ENCODE peak calls at places on chromosomes 16 and 17, in nine cellular contexts. X is cardiac muscle cell; Y is neural progenitor cell; N is sigmoid colon; L is ovary; E is CD8-positive, alpha-beta T cell; O is lung; F is BE2C; S is heart right ventricle. P is an unnamed sample. For H3K4me1 and H3K27me3, the result is how much of the 10 kb centered on the place peaks cover.

GRCh38 chr17:45816966-45817365 is 27.7 kb upstream of the SPPL2C start:
- DNase-seq in Y (no peak), N (no peak), O (no peak), X (no peak), F (no peak), E (no peak), L (no peak), S (no peak), P (no peak)

GRCh38 chr17:9767432-9767991 is 23.9 kb downstream of the DHRS7C start:
- DNase-seq in E (no peak), S (no peak), O (no peak), F (no peak), L (no peak), X (no peak), N (no peak), Y (no peak), P (no peak)

GRCh38 chr17:21049457-21049856 is 6.6 kb upstream of the USP22 start:
- DNase-seq in S (no peak), L (no peak), O (no peak), Y (no peak), E (no peak), X (no peak), N (no peak), F (no peak), P (no peak)

GRCh38 chr16:46746821-46747776 is 1.0 kb downstream of the MYLK3 start:
- DNase-seq in O (no peak), Y (no peak), S (peak), N (no peak), X (peak), L (no peak), F (peak), E (no peak), P (peak)

GRCh38 chr16:9906218-9906617 is 276.0 kb downstream of the GRIN2A start:
- DNase-seq in E (no peak), S (no peak), X (no peak), F (no peak), L (no peak), N (no peak), O (no peak), Y (no peak), P (no peak)

GRCh38 chr17:2347805-2348685 is 10.7 kb downstream of the SGSM2 start:
- DNase-seq in X (peak), F (peak), Y (peak), N (peak), E (no peak), L (no peak), S (no peak), O (no peak), P (peak)

GRCh38 chr17:77859035-77859360 is 99.5 kb upstream of the TNRC6C start:
- DNase-seq in X (no peak), S (no peak), N (no peak), L (no peak), E (no peak), O (no peak), F (no peak), Y (no peak), P (no peak)

GRCh38 chr17:43679911-43680310 is 18.2 kb upstream of the MEOX1 start:
- DNase-seq in L (no peak), Y (no peak), X (no peak), O (no peak), E (no peak), S (no peak), N (no peak), F (no peak), P (no peak)

GRCh38 chr16:20676268-20676828 is 21.1 kb downstream of the ACSM1 start:
- DNase-seq in F (no peak), X (no peak), S (no peak), L (peak), N (no peak), E (no peak), O (no peak), Y (no peak), P (no peak)

GRCh38 chr17:16286009-16286946 is 67.0 kb downstream of the CENPV start:
- DNase-seq in F (peak), Y (peak), X (peak), S (peak), N (peak), O (peak), L (peak), E (peak), P (peak)

GRCh38 chr17:9913476-9913875 is 8.4 kb upstream of the RCVRN start:
- DNase-seq in X (no peak), O (no peak), E (no peak), S (no peak), Y (no peak), N (no peak), L (no peak), F (no peak), P (no peak)

GRCh38 chr17:81194225-81194760 is 28.3 kb upstream of the AATK start:
- DNase-seq in O (no peak), E (no peak), L (no peak), F (no peak), N (no peak), X (no peak), S (no peak), Y (no peak), P (no peak)

GRCh38 chr17:82874011-82874835 is 34.4 kb upstream of the ZNF750 start:
- DNase-seq in Y (no peak), N (peak), E (no peak), L (no peak), F (no peak), X (no peak), S (no peak), O (peak), P (no peak)
- H3K4me1 ChIP-seq in Y (under half), N (under half), E (under half), L (under half), F (under half), X (under half), S (half or more), O (under half), P (under half)

GRCh38 chr17:61310611-61311010 is 89.0 kb upstream of the TBX2 start:
- DNase-seq in O (no peak), X (no peak), Y (no peak), E (no peak), L (no peak), S (no peak), N (no peak), F (no peak), P (no peak)
- TF ChIP-seq CTCF in O (no peak), X (no peak), Y (no peak), E (no peak), L (no peak), S (no peak), N (no peak), F (no peak), P (no peak)

DNA sequence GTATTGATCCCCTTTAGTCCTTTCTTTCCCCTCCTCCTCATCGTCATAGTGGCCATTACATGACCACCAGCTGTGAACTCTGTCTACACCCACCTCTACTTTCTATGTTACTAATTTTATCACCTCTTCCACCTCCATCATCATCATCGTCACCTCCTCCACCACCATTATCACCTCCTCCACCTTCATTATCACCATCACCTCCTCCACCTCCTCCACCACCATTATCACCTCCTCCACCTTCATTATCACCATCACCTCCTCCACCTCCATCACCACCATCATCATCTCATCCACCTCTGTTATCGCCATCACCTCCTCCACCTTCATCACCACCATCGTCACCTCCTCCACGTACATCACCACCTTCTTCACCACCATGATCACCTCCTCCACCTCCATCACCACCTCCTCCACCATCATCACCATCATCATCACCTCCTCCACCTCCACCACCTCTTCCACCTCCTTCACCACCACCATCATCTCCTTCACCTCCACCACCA is 25.8 kb downstream of the ADGRG5 start:
- DNase-seq in O (no peak), N (no peak), L (no peak), F (no peak), S (no peak), Y (no peak), E (no peak), X (no peak), P (no peak)
- H3K27me3 ChIP-seq in O (under half), N (under half), L (under half), F (under half), S (under half), Y (under half), E (under half), X (under half), P (under half)

GRCh38 chr16:64784635-64785034 is 337.2 kb downstream of the CDH11 start:
- DNase-seq in X (no peak), N (no peak), O (no peak), F (no peak), Y (no peak), L (no peak), S (no peak), E (no peak), P (no peak)

GRCh38 chr16:64780445-64780844 is 341.4 kb downstream of the CDH11 start:
- DNase-seq in S (no peak), E (no peak), N (no peak), L (no peak), X (no peak), Y (no peak), O (no peak), F (no peak), P (no peak)

GRCh38 chr16:64782484-64782883 is 339.4 kb downstream of the CDH11 start:
- DNase-seq in E (no peak), F (no peak), N (no peak), O (no peak), X (no peak), S (no peak), Y (no peak), L (no peak), P (no peak)
- H3K4me1 ChIP-seq in E (under half), F (under half), N (under half), O (under half), X (under half), S (under half), Y (under half), L (under half), P (under half)

GRCh38 chr17:65956814-65957213 is 235.1 kb downstream of the CEP112 start:
- DNase-seq in E (no peak), F (no peak), S (no peak), N (no peak), X (no peak), O (no peak), L (no peak), Y (no peak), P (no peak)

GRCh38 chr17:65952586-65952985 is 239.3 kb downstream of the CEP112 start:
- DNase-seq in E (no peak), S (no peak), N (no peak), X (no peak), O (no peak), L (no peak), Y (no peak), F (no peak), P (no peak)

GRCh38 chr17:65954148-65954449 is 237.8 kb downstream of the CEP112 start:
- DNase-seq in E (no peak), F (no peak), S (no peak), Y (no peak), O (no peak), X (no peak), N (no peak), L (no peak), P (no peak)

DNA sequence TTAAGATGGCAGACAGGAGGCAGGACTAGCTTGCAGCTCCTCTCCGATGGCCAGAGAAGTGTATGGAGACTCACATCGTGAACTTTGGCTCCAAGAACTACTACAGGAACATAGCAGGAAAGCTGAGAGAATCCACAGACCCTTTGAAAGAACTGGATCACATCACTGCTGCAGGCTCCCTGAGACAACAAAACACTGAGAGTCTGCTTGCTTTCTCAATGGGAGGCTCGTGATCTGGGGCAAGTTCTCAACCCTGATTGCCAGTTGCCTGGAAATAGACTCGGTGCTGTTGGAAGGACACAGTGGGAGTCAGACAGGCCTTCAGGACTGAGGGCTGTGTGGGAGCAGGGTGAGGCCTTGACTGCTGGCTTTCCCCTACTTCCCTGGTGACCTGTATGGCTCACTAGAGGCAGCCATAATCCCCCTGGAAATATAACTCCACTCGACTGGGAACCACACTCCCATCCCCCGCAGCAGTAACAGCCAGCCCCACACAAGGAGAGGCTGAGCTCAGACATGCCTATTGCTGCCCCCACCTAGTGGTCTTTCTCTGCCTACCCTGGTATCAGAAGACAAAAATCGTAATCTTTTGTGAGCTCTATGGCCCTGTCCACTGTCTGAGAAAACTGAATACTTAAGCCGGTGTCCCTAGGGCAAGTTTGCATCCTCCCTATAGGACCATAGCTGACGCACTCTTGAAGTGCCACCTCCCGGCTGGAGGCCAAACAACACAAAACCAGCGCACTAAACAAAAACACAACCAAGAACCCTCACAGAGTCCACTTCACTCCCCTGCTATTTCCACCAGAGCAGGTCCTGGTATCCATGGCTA is 238.4 kb downstream of the CEP112 start:
- DNase-seq in S (no peak), E (no peak), O (no peak), Y (peak), F (no peak), L (no peak), X (peak), N (no peak), P (no peak)
- TF ChIP-seq CTCF in S (no peak), E (no peak), O (no peak), Y (no peak), F (no peak), L (no peak), X (no peak), N (no peak), P (no peak)

DNA sequence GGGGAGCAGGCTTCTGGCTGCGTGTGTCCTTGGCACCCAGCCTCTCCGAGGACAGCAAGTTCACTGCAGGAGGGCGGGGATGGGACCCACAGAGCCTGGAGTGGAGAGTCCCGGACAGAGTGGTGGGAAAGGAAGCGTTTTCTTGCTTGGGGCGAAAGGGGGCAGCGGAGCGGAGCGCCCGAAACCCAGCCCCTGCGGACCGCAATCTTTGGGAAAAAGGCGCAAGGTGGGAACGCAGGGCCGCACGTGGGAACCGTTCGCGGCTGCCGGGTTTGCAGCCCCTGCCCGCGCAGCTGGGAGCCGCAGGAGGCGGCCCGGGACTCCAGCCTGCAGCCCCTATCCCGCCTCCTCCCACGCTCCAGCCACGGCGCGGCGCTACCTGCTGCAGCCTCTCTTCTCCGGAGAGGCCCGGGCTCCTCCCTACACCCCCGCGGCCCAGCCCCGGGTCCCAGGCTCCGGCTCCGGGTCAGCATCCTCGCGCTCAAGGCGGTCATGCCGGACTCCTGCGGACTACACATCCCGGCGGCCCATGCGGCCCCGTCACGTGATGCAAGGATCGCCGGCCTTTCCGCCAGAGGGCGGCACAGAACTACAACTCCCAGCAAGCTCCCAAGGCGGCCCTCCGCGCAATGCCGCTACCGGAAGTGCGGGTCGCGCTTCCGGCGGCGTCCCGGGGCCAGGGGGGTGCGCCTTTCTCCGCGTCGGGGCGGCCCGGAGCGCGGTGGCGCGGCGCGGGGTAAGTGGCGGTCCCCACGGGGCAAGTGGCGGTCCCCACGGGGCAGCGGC is at the start of the genes NTHL1 and TSC2:
- DNase-seq in X (peak), L (peak), E (peak), S (peak), F (peak), N (peak), O (peak), Y (peak), P (peak)
- H3K27me3 ChIP-seq in X (under half), L (under half), E (under half), S (under half), F (under half), N (under half), O (under half), Y (under half), P (under half)

GRCh38 chr16:30046178-30046577 is 15.1 kb upstream of the TLCD3B start:
- DNase-seq in L (no peak), N (no peak), O (no peak), Y (no peak), F (no peak), S (no peak), X (no peak), E (no peak), P (no peak)

GRCh38 chr16:30046588-30046987 is 15.5 kb upstream of the TLCD3B start:
- DNase-seq in X (no peak), F (no peak), S (no peak), N (no peak), O (no peak), L (no peak), Y (no peak), E (no peak), P (no peak)

GRCh38 chr16:30040221-30040620 is 9.2 kb upstream of the TLCD3B start:
- DNase-seq in S (no peak), L (no peak), E (no peak), Y (no peak), O (no peak), X (no peak), F (no peak), N (no peak), P (no peak)

GRCh38 chr16:30041841-30042240 is 10.8 kb upstream of the TLCD3B start:
- DNase-seq in O (no peak), E (no peak), F (no peak), L (no peak), X (peak), S (no peak), N (no peak), Y (no peak), P (no peak)
- H3K4me1 ChIP-seq in O (under half), E (under half), F (under half), L (under half), X (under half), S (under half), N (under half), Y (under half), P (under half)

P was measured in Caco-2.